ENCODE peak calls at places on chromosomes 5 and 9, in seven cellular contexts. One of them, this sample, is unnamed.

GRCh38 chr5:1424716-1425115 is 20.5 kb downstream of the SLC6A3 start:
- DNase-seq in cardiac fibroblast: no peak
- DNase-seq in GM12865: no peak
- DNase-seq in ovary: no peak
- DNase-seq in fibroblast of mammary gland: no peak
- DNase-seq in kidney: peak; percentile 4
- DNase-seq in BJ: no peak
- DNase-seq in this sample: no peak

GRCh38 chr5:10259916-10260315 is 9.8 kb downstream of the CCT5 start:
- DNase-seq in cardiac fibroblast: no peak
- DNase-seq in GM12865: no peak
- DNase-seq in ovary: no peak
- DNase-seq in fibroblast of mammary gland: no peak
- DNase-seq in kidney: no peak
- DNase-seq in BJ: no peak
- DNase-seq in this sample: no peak

GRCh38 chr9:85716031-85716877 is 25.5 kb downstream of the AGTPBP1 start:
- DNase-seq in cardiac fibroblast: no peak
- DNase-seq in GM12865: peak; percentile 46
- DNase-seq in ovary: no peak
- DNase-seq in fibroblast of mammary gland: no peak
- DNase-seq in kidney: no peak
- DNase-seq in BJ: no peak
- DNase-seq in this sample: no peak

GRCh38 chr5:120882042-120882775 is 418.1 kb downstream of the PRR16 start:
- DNase-seq in cardiac fibroblast: no peak
- DNase-seq in GM12865: no peak
- DNase-seq in ovary: no peak
- DNase-seq in fibroblast of mammary gland: no peak
- DNase-seq in kidney: no peak
- DNase-seq in BJ: no peak
- DNase-seq in this sample: no peak

GRCh38 chr5:165130656-165131055 is 1625.2 kb downstream of the MAT2B start:
- DNase-seq in cardiac fibroblast: no peak
- DNase-seq in GM12865: no peak
- DNase-seq in ovary: no peak
- DNase-seq in fibroblast of mammary gland: no peak
- DNase-seq in kidney: no peak
- DNase-seq in BJ: no peak
- DNase-seq in this sample: no peak

GRCh38 chr9:28365020-28365640 is 791.8 kb upstream of the C9orf72 start:
- DNase-seq in cardiac fibroblast: no peak
- DNase-seq in GM12865: no peak
- DNase-seq in ovary: no peak
- DNase-seq in fibroblast of mammary gland: peak; percentile 8
- DNase-seq in kidney: no peak
- DNase-seq in BJ: no peak
- DNase-seq in this sample: no peak

GRCh38 chr5:43152946-43153345 is 32.2 kb downstream of the ZNF131 start:
- DNase-seq in cardiac fibroblast: peak; percentile 15
- DNase-seq in GM12865: no peak
- DNase-seq in ovary: no peak
- DNase-seq in fibroblast of mammary gland: peak; percentile 89
- DNase-seq in kidney: no peak
- DNase-seq in BJ: peak; percentile 54
- DNase-seq in this sample: peak; percentile 31

GRCh38 chr5:52915176-52915875 is 73.8 kb upstream of the ITGA2 start:
- DNase-seq in cardiac fibroblast: peak; percentile 86
- DNase-seq in GM12865: peak; percentile 77
- DNase-seq in ovary: no peak
- DNase-seq in fibroblast of mammary gland: peak; percentile 79
- DNase-seq in kidney: peak; percentile 37
- DNase-seq in BJ: peak; percentile 37
- DNase-seq in this sample: peak; percentile 46

GRCh38 chr9:128027705-128028104 is 39.4 kb downstream of the NAIF1 start:
- DNase-seq in cardiac fibroblast: no peak
- DNase-seq in GM12865: no peak
- DNase-seq in ovary: no peak
- DNase-seq in fibroblast of mammary gland: no peak
- DNase-seq in kidney: no peak
- DNase-seq in BJ: no peak
- DNase-seq in this sample: no peak

GRCh38 chr5:36392818-36393217 is 91.1 kb upstream of the RANBP3L start:
- DNase-seq in cardiac fibroblast: peak; percentile 77
- DNase-seq in GM12865: no peak
- DNase-seq in ovary: no peak
- DNase-seq in fibroblast of mammary gland: peak; percentile 78
- DNase-seq in kidney: no peak
- DNase-seq in BJ: peak; percentile 51
- DNase-seq in this sample: peak; percentile 64

GRCh38 chr5:71740015-71740753 is 21.1 kb downstream of the CARTPT start:
- DNase-seq in cardiac fibroblast: no peak
- DNase-seq in GM12865: peak; percentile 81
- DNase-seq in ovary: no peak
- DNase-seq in fibroblast of mammary gland: no peak
- DNase-seq in kidney: no peak
- DNase-seq in BJ: no peak
- DNase-seq in this sample: no peak

GRCh38 chr5:94705427-94705826 is 87.0 kb downstream of the SLF1 start:
- DNase-seq in cardiac fibroblast: no peak
- DNase-seq in GM12865: no peak
- DNase-seq in ovary: no peak
- DNase-seq in fibroblast of mammary gland: peak; percentile 36
- DNase-seq in kidney: no peak
- DNase-seq in BJ: no peak
- DNase-seq in this sample: no peak

GRCh38 chr5:122056913-122057312 is 21.1 kb downstream of the LOX start:
- DNase-seq in cardiac fibroblast: peak; percentile 38
- DNase-seq in GM12865: no peak
- DNase-seq in ovary: no peak
- DNase-seq in fibroblast of mammary gland: peak; percentile 23
- DNase-seq in kidney: no peak
- DNase-seq in BJ: no peak
- DNase-seq in this sample: no peak

GRCh38 chr9:70934642-70935041 is 186.8 kb downstream of the TRPM3 start:
- DNase-seq in cardiac fibroblast: no peak
- DNase-seq in GM12865: no peak
- DNase-seq in ovary: no peak
- DNase-seq in fibroblast of mammary gland: no peak
- DNase-seq in kidney: no peak
- DNase-seq in BJ: no peak
- DNase-seq in this sample: no peak

GRCh38 chr5:106399381-106399780 is 1271.4 kb downstream of the EFNA5 start:
- DNase-seq in cardiac fibroblast: peak; percentile 19
- DNase-seq in GM12865: no peak
- DNase-seq in ovary: no peak
- DNase-seq in fibroblast of mammary gland: peak; percentile 50
- DNase-seq in kidney: no peak
- DNase-seq in BJ: peak; percentile 26
- DNase-seq in this sample: no peak

GRCh38 chr5:73853091-73853490 is 227.1 kb downstream of the ARHGEF28 start:
- DNase-seq in cardiac fibroblast: no peak
- DNase-seq in GM12865: no peak
- DNase-seq in ovary: no peak
- DNase-seq in fibroblast of mammary gland: peak; percentile 54
- DNase-seq in kidney: no peak
- DNase-seq in BJ: peak; percentile 65
- DNase-seq in this sample: peak; percentile 63

GRCh38 chr9:101453776-101454570 is 18.4 kb upstream of the ALDOB start:
- DNase-seq in cardiac fibroblast: no peak
- DNase-seq in GM12865: no peak
- DNase-seq in ovary: no peak
- DNase-seq in fibroblast of mammary gland: peak; percentile 54
- DNase-seq in kidney: no peak
- DNase-seq in BJ: no peak
- DNase-seq in this sample: no peak

GRCh38 chr5:86749841-86750240 is 132.1 kb downstream of the COX7C start:
- DNase-seq in cardiac fibroblast: no peak
- DNase-seq in GM12865: no peak
- DNase-seq in ovary: no peak
- DNase-seq in fibroblast of mammary gland: no peak
- DNase-seq in kidney: no peak
- DNase-seq in BJ: no peak
- DNase-seq in this sample: no peak

DNA sequence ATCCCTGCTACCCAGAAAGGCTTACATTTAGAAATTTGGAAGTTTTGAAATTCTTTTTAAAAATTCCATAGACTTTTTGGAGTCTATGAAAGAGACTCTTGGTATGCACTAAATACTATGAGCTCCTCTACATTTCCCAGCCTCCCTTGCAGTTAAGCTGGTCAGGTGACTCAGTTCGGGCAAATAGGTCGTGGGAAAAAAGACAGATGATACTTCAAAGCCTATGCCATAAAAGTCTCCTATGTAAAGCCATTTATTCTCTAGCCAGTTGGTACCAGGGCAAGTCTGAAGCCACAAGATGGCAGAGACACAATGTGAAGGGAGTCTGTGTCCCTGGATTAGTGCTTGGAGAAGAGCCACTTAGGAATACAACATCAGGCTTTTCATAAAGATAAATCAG is 101.8 kb downstream of the BOD1 start:
- DNase-seq in cardiac fibroblast: no peak
- DNase-seq in GM12865: no peak
- DNase-seq in ovary: no peak
- DNase-seq in fibroblast of mammary gland: peak; percentile 38
- DNase-seq in kidney: no peak
- DNase-seq in BJ: no peak
- DNase-seq in this sample: no peak
- TF ChIP-seq CTCF in cardiac fibroblast: no peak
- TF ChIP-seq CTCF in GM12865: no peak
- TF ChIP-seq CTCF in ovary: no peak
- TF ChIP-seq CTCF in fibroblast of mammary gland: no peak
- TF ChIP-seq CTCF in kidney: no peak
- TF ChIP-seq CTCF in BJ: no peak
- TF ChIP-seq CTCF in this sample: no peak

GRCh38 chr9:105643795-105644194 is 18.5 kb upstream of the TAL2 start:
- DNase-seq in cardiac fibroblast: no peak
- DNase-seq in GM12865: no peak
- DNase-seq in ovary: no peak
- DNase-seq in fibroblast of mammary gland: no peak
- DNase-seq in kidney: no peak
- DNase-seq in BJ: no peak
- DNase-seq in this sample: no peak

GRCh38 chr9:105651806-105652205 is 10.5 kb upstream of the TAL2 start:
- DNase-seq in cardiac fibroblast: no peak
- DNase-seq in GM12865: no peak
- DNase-seq in ovary: no peak
- DNase-seq in fibroblast of mammary gland: no peak
- DNase-seq in kidney: no peak
- DNase-seq in BJ: no peak
- DNase-seq in this sample: no peak

GRCh38 chr9:105647595-105648349 is 14.5 kb upstream of the TAL2 start:
- DNase-seq in cardiac fibroblast: no peak
- DNase-seq in GM12865: no peak
- DNase-seq in ovary: peak; percentile 24
- DNase-seq in fibroblast of mammary gland: no peak
- DNase-seq in kidney: no peak
- DNase-seq in BJ: no peak
- DNase-seq in this sample: no peak

DNA sequence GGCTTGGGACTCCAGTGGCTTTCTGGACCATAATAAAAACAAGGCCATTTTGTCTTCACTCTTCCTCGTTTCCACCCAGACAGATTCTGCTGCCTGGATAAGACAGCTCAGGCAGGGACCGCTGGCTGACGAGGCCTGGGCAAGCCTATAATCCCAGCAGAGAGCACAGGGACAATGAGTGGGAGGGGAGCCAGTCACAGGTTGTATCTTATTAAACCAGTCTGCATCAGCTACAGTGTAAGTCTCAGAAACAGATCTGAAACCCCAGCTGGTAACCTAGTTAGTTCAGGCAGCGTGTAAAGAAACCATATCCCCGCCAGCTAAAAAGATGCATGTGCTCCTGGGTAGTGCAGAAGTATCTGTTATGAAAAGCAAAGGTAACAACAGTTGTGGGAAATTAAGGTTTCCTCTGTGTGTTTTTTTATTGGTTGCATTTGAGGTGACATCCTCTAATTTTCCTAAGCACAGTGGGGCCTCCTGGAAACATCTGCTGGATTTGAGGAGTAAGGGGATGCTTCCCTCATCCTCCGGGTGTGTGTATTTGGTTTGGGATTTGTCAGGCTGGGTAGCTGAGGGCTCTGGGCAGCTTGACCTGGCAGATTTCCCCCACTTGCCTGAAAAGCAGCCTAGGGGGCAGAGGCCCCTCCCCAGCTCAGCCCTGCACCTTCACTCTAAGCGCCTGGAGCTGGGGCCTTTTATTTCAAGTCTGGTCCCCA is 15.2 kb upstream of the TAL2 start:
- DNase-seq in cardiac fibroblast: no peak
- DNase-seq in GM12865: no peak
- DNase-seq in ovary: no peak
- DNase-seq in fibroblast of mammary gland: no peak
- DNase-seq in kidney: no peak
- DNase-seq in BJ: no peak
- DNase-seq in this sample: no peak
- H3K4me3 ChIP-seq in cardiac fibroblast: no peak overlapping the region
- H3K4me3 ChIP-seq in GM12865: no peak overlapping the region
- H3K4me3 ChIP-seq in ovary: no peak overlapping the region
- H3K4me3 ChIP-seq in fibroblast of mammary gland: no peak overlapping the region
- H3K4me3 ChIP-seq in kidney: no peak overlapping the region
- H3K4me3 ChIP-seq in BJ: no peak overlapping the region
- H3K4me3 ChIP-seq in this sample: no peak overlapping the region

GRCh38 chr5:38528162-38528703 is 28.2 kb downstream of the LIFR start:
- DNase-seq in cardiac fibroblast: no peak
- DNase-seq in GM12865: no peak
- DNase-seq in ovary: no peak
- DNase-seq in fibroblast of mammary gland: no peak
- DNase-seq in kidney: no peak
- DNase-seq in BJ: no peak
- DNase-seq in this sample: no peak
- TF ChIP-seq CTCF in cardiac fibroblast: no peak
- TF ChIP-seq CTCF in GM12865: no peak
- TF ChIP-seq CTCF in ovary: no peak
- TF ChIP-seq CTCF in fibroblast of mammary gland: no peak
- TF ChIP-seq CTCF in kidney: no peak
- TF ChIP-seq CTCF in BJ: no peak
- TF ChIP-seq CTCF in this sample: peak; percentile 8

GRCh38 chr5:77333036-77333435 is 122.6 kb downstream of the PDE8B start:
- DNase-seq in cardiac fibroblast: no peak
- DNase-seq in GM12865: no peak
- DNase-seq in ovary: no peak
- DNase-seq in fibroblast of mammary gland: no peak
- DNase-seq in kidney: no peak
- DNase-seq in BJ: no peak
- DNase-seq in this sample: no peak

GRCh38 chr5:77326142-77326541 is 115.7 kb downstream of the PDE8B start:
- DNase-seq in cardiac fibroblast: no peak
- DNase-seq in GM12865: no peak
- DNase-seq in ovary: no peak
- DNase-seq in fibroblast of mammary gland: no peak
- DNase-seq in kidney: no peak
- DNase-seq in BJ: no peak
- DNase-seq in this sample: no peak

GRCh38 chr5:77326986-77327734 is 116.7 kb downstream of the PDE8B start:
- DNase-seq in cardiac fibroblast: no peak
- DNase-seq in GM12865: no peak
- DNase-seq in ovary: no peak
- DNase-seq in fibroblast of mammary gland: no peak
- DNase-seq in kidney: no peak
- DNase-seq in BJ: no peak
- DNase-seq in this sample: no peak

GRCh38 chr5:77329664-77330430 is 119.4 kb downstream of the PDE8B start:
- DNase-seq in cardiac fibroblast: no peak
- DNase-seq in GM12865: no peak
- DNase-seq in ovary: no peak
- DNase-seq in fibroblast of mammary gland: peak; percentile 25
- DNase-seq in kidney: no peak
- DNase-seq in BJ: no peak
- DNase-seq in this sample: no peak

GRCh38 chr5:77328926-77329647 is 118.6 kb downstream of the PDE8B start:
- DNase-seq in cardiac fibroblast: no peak
- DNase-seq in GM12865: no peak
- DNase-seq in ovary: no peak
- DNase-seq in fibroblast of mammary gland: no peak
- DNase-seq in kidney: no peak
- DNase-seq in BJ: no peak
- DNase-seq in this sample: no peak
- H3K4me3 ChIP-seq in cardiac fibroblast: no peak overlapping the region
- H3K4me3 ChIP-seq in GM12865: no peak overlapping the region
- H3K4me3 ChIP-seq in ovary: no peak overlapping the region
- H3K4me3 ChIP-seq in fibroblast of mammary gland: no peak overlapping the region
- H3K4me3 ChIP-seq in kidney: no peak overlapping the region
- H3K4me3 ChIP-seq in BJ: no peak overlapping the region
- H3K4me3 ChIP-seq in this sample: no peak overlapping the region

This sample was measured in AG09309.